ENCODE peak calls at places on chromosomes 5 and 9, in five cellular contexts. One of them, this sample, is unnamed.

GRCh38 chr5:59599729-59600128 is 293.8 kb downstream of the PDE4D start:
- DNase-seq in IMR-90: no peak
- DNase-seq in HCT116: no peak
- DNase-seq in A549: no peak
- DNase-seq in GM23248: no peak
- DNase-seq in this sample: no peak

GRCh38 chr5:127068771-127069330 is 4.5 kb downstream of the C5orf63 start:
- DNase-seq in IMR-90: peak; percentile 47
- DNase-seq in HCT116: no peak
- DNase-seq in A549: no peak
- DNase-seq in GM23248: peak; percentile 32
- DNase-seq in this sample: no peak

GRCh38 chr5:83548556-83548955 is 77.0 kb downstream of the VCAN start:
- DNase-seq in IMR-90: peak; percentile 31
- DNase-seq in HCT116: no peak
- DNase-seq in A549: no peak
- DNase-seq in GM23248: peak; percentile 77
- DNase-seq in this sample: no peak

GRCh38 chr5:93620487-93621339 is 37.7 kb downstream of the NR2F1 start:
- DNase-seq in IMR-90: peak; percentile 68
- DNase-seq in HCT116: peak; percentile 34
- DNase-seq in A549: peak; percentile 47
- DNase-seq in GM23248: peak; percentile 85
- DNase-seq in this sample: peak; percentile 67

GRCh38 chr9:33273266-33273971 is 8.6 kb downstream of the CHMP5 start:
- DNase-seq in IMR-90: peak; percentile 59
- DNase-seq in HCT116: no peak
- DNase-seq in A549: no peak
- DNase-seq in GM23248: no peak
- DNase-seq in this sample: no peak

GRCh38 chr5:177335043-177335700 is 16.3 kb downstream of the LMAN2 start:
- DNase-seq in IMR-90: no peak
- DNase-seq in HCT116: no peak
- DNase-seq in A549: no peak
- DNase-seq in GM23248: no peak
- DNase-seq in this sample: no peak

GRCh38 chr5:143051244-143052058 is 281.3 kb downstream of the ARHGAP26 start:
- DNase-seq in IMR-90: peak; percentile 90
- DNase-seq in HCT116: no peak
- DNase-seq in A549: no peak
- DNase-seq in GM23248: peak; percentile 92
- DNase-seq in this sample: peak; percentile 73

GRCh38 chr5:173890195-173890951 is 2.2 kb downstream of the CPEB4 start:
- DNase-seq in IMR-90: peak; percentile 30
- DNase-seq in HCT116: no peak
- DNase-seq in A549: no peak
- DNase-seq in GM23248: peak; percentile 54
- DNase-seq in this sample: no peak

GRCh38 chr9:129150122-129150521 is 27.9 kb downstream of the IER5L start:
- DNase-seq in IMR-90: no peak
- DNase-seq in HCT116: no peak
- DNase-seq in A549: no peak
- DNase-seq in GM23248: no peak
- DNase-seq in this sample: no peak

GRCh38 chr9:128285033-128285784 is 9.1 kb downstream of the SWI5 start:
- DNase-seq in IMR-90: no peak
- DNase-seq in HCT116: no peak
- DNase-seq in A549: no peak
- DNase-seq in GM23248: no peak
- DNase-seq in this sample: no peak

GRCh38 chr5:148540636-148541035 is 113.7 kb downstream of the HTR4 start:
- DNase-seq in IMR-90: no peak
- DNase-seq in HCT116: no peak
- DNase-seq in A549: no peak
- DNase-seq in GM23248: peak; percentile 36
- DNase-seq in this sample: peak; percentile 4

GRCh38 chr9:16106211-16106610 is 553.4 kb downstream of the CCDC171 start:
- DNase-seq in IMR-90: no peak
- DNase-seq in HCT116: no peak
- DNase-seq in A549: no peak
- DNase-seq in GM23248: no peak
- DNase-seq in this sample: no peak

GRCh38 chr5:149125386-149125891 is 15.9 kb upstream of the ABLIM3 start:
- DNase-seq in IMR-90: peak; percentile 18
- DNase-seq in HCT116: no peak
- DNase-seq in A549: no peak
- DNase-seq in GM23248: peak; percentile 16
- DNase-seq in this sample: peak; percentile 77

GRCh38 chr5:160367261-160367660 is 3.2 kb downstream of the C1QTNF2 start:
- DNase-seq in IMR-90: no peak
- DNase-seq in HCT116: no peak
- DNase-seq in A549: no peak
- DNase-seq in GM23248: no peak
- DNase-seq in this sample: no peak

GRCh38 chr9:21813575-21814473 is 11.4 kb downstream of the MTAP start:
- DNase-seq in IMR-90: peak; percentile 86
- DNase-seq in HCT116: peak; percentile 69
- DNase-seq in A549: no peak
- DNase-seq in GM23248: peak; percentile 87
- DNase-seq in this sample: peak; percentile 73

GRCh38 chr9:131006601-131007000 is 2.4 kb upstream of the LAMC3 start:
- DNase-seq in IMR-90: no peak
- DNase-seq in HCT116: no peak
- DNase-seq in A549: no peak
- DNase-seq in GM23248: no peak
- DNase-seq in this sample: no peak

GRCh38 chr5:28766565-28767158 is 1728.3 kb upstream of the CDH9 start:
- DNase-seq in IMR-90: peak; percentile 21
- DNase-seq in HCT116: peak; percentile 16
- DNase-seq in A549: peak; percentile 5
- DNase-seq in GM23248: peak; percentile 47
- DNase-seq in this sample: peak; percentile 24

GRCh38 chr5:36214434-36214833 is 27.3 kb downstream of the NADK2 start:
- DNase-seq in IMR-90: no peak
- DNase-seq in HCT116: no peak
- DNase-seq in A549: no peak
- DNase-seq in GM23248: no peak
- DNase-seq in this sample: no peak

GRCh38 chr5:132190161-132190817 is 37.4 kb downstream of the P4HA2 start:
- DNase-seq in IMR-90: peak; percentile 81
- DNase-seq in HCT116: peak; percentile 51
- DNase-seq in A549: peak; percentile 85
- DNase-seq in GM23248: peak; percentile 82
- DNase-seq in this sample: peak; percentile 55

GRCh38 chr5:432928-433791 is 9.8 kb upstream of the EXOC3 start:
- DNase-seq in IMR-90: no peak
- DNase-seq in HCT116: no peak
- DNase-seq in A549: no peak
- DNase-seq in GM23248: no peak
- DNase-seq in this sample: no peak

GRCh38 chr9:96559339-96559943 is 60.2 kb downstream of the CDC14B start:
- DNase-seq in IMR-90: no peak
- DNase-seq in HCT116: no peak
- DNase-seq in A549: no peak
- DNase-seq in GM23248: no peak
- DNase-seq in this sample: no peak

GRCh38 chr5:81021486-81021885 is 61.3 kb downstream of the RASGRF2 start:
- DNase-seq in IMR-90: no peak
- DNase-seq in HCT116: no peak
- DNase-seq in A549: no peak
- DNase-seq in GM23248: no peak
- DNase-seq in this sample: peak; percentile 30

GRCh38 chr9:76161103-76161502 is 233.1 kb downstream of the RFK start:
- DNase-seq in IMR-90: peak; percentile 1
- DNase-seq in HCT116: no peak
- DNase-seq in A549: no peak
- DNase-seq in GM23248: no peak
- DNase-seq in this sample: no peak

GRCh38 chr5:103362211-103362610 is 103.6 kb downstream of the MACIR start:
- DNase-seq in IMR-90: peak; percentile 72
- DNase-seq in HCT116: no peak
- DNase-seq in A549: no peak
- DNase-seq in GM23248: peak; percentile 42
- DNase-seq in this sample: no peak

GRCh38 chr9:78041971-78042370 is 10.4 kb upstream of the GNAQ start:
- DNase-seq in IMR-90: no peak
- DNase-seq in HCT116: no peak
- DNase-seq in A549: no peak
- DNase-seq in GM23248: no peak
- DNase-seq in this sample: no peak

GRCh38 chr5:153445875-153446567 is 44.4 kb upstream of the GRIA1 start:
- DNase-seq in IMR-90: no peak
- DNase-seq in HCT116: no peak
- DNase-seq in A549: no peak
- DNase-seq in GM23248: peak; percentile 10
- DNase-seq in this sample: peak; percentile 17

GRCh38 chr5:149271717-149272558 is at the start of gene AFAP1L1:
- DNase-seq in IMR-90: peak; percentile 46
- DNase-seq in HCT116: peak; percentile 23
- DNase-seq in A549: peak; percentile 60
- DNase-seq in GM23248: peak; percentile 77
- DNase-seq in this sample: peak; percentile 44

DNA sequence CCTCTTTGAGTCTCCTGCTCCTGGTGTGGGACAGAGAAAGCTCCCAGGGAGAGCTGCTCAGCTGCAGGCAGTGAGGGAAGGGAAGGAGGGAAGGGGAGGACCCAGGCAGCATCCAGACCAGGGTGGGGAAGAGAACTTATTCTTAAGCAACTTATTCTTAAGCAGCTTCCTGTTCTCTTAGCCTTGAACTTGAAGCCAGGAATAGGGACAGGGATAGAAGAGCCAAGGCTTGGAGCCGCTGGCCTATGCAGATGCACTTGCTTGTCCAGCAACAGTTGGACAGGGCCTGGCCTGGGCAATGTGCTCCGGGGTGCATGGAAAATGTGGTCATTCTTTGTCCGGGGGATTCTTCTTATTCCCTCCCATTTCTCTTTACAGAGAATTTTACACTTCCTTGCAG is 31.4 kb upstream of the SPTLC1 start:
- DNase-seq in IMR-90: peak; percentile 31
- DNase-seq in HCT116: no peak
- DNase-seq in A549: no peak
- DNase-seq in GM23248: peak; percentile 51
- DNase-seq in this sample: no peak
- H3K4me2 ChIP-seq in IMR-90: peak overlapping the region; percentile 30
- H3K4me2 ChIP-seq in HCT116: peak overlapping the region; percentile 88
- H3K4me2 ChIP-seq in A549: peak overlapping the region; percentile 66
- H3K4me2 ChIP-seq in GM23248: peak overlapping the region; percentile 67
- H3K4me2 ChIP-seq in this sample: peak overlapping the region; percentile 66

DNA sequence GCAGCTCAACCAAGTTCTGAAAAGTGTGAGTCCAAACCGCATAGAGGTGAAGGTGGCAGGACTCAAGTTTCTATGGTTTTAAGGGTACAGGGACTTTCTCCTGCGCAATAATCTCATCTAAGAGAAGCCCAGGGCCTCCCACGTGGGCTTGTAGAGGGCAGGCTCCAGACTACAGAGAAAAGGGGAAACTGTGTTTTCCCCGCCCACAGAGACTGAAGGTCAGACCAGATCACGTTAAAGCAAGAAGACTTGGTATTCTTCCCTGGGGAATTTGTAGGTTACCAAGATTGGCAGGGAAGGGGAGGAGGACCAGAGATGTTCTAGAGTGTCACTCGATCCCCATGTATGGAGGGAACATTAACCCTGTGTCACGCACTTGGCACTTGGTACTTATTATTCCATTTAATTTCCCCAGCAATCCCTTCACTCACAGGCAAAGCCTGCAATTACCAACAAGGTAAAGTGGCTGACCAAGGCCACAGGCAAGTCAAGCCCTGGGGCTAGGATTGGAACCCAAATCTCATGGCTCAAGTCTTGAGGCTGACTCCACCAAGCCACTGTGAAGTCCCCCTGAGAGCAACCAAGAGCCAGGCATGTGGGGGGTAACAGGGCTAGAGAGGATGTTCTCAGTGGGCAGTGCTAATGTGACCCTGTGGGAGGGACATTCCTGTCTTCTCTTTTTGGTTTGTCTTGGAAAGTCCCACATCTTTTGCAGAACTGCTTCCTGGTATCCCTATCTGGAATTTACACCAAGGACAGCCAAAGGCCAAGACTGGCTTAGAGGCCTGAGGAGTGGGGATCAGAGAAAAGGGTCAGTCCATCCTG is 18.3 kb upstream of the NEK6 start:
- DNase-seq in IMR-90: no peak
- DNase-seq in HCT116: no peak
- DNase-seq in A549: no peak
- DNase-seq in GM23248: no peak
- DNase-seq in this sample: no peak
- H3K4me2 ChIP-seq in IMR-90: no peak overlapping the region
- H3K4me2 ChIP-seq in HCT116: no peak overlapping the region
- H3K4me2 ChIP-seq in A549: no peak overlapping the region
- H3K4me2 ChIP-seq in GM23248: no peak overlapping the region
- H3K4me2 ChIP-seq in this sample: no peak overlapping the region

DNA sequence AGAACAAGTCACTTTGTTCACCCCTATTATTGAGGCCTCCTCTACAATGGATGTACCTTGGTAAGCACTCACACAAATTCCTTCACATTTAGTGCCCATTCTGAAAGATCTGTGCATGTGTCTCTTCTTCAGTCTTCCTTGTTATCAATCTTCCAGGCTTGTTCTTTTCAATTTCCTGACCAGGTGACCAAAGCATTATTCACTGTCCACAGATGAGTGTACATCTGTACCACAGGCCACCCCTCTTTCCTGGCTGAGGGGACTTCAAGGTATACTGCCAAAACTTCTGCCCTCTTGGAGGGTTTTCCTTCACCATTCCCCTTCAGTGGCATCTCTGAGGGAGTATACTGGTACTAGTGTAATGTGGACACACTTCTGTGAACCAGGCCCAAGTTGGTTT is 25.5 kb upstream of the STOM start:
- DNase-seq in IMR-90: no peak
- DNase-seq in HCT116: no peak
- DNase-seq in A549: no peak
- DNase-seq in GM23248: no peak
- DNase-seq in this sample: peak; percentile 28
- H3K4me2 ChIP-seq in IMR-90: no peak overlapping the region
- H3K4me2 ChIP-seq in HCT116: no peak overlapping the region
- H3K4me2 ChIP-seq in A549: no peak overlapping the region
- H3K4me2 ChIP-seq in GM23248: no peak overlapping the region
- H3K4me2 ChIP-seq in this sample: no peak overlapping the region

DNA sequence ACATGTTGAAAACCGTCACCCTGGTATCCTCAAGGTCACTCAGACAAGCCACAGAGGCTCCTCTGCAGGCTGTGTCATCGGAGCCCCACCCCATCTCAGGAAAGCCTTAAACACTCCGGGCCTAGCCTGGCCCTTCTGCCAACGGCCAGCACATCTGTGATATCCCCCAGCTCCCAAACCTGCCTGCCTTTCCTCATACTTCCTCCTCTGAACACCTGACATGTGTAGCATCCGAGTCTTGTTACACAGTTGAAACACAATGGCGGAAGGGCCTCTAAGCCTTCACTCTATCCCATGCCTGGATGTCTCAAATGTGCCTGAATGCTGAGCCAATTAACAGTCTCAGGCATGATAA is 32.9 kb upstream of the TGFBR1 start:
- DNase-seq in IMR-90: no peak
- DNase-seq in HCT116: no peak
- DNase-seq in A549: no peak
- DNase-seq in GM23248: no peak
- DNase-seq in this sample: no peak
- H3K4me2 ChIP-seq in IMR-90: no peak overlapping the region
- H3K4me2 ChIP-seq in HCT116: no peak overlapping the region
- H3K4me2 ChIP-seq in A549: no peak overlapping the region
- H3K4me2 ChIP-seq in GM23248: no peak overlapping the region
- H3K4me2 ChIP-seq in this sample: no peak overlapping the region

GRCh38 chr9:72576087-72576486 is 54.7 kb downstream of the TMC1 start:
- DNase-seq in IMR-90: no peak
- DNase-seq in HCT116: no peak
- DNase-seq in A549: no peak
- DNase-seq in GM23248: no peak
- DNase-seq in this sample: no peak
- H3K4me2 ChIP-seq in IMR-90: no peak overlapping the region
- H3K4me2 ChIP-seq in HCT116: peak overlapping the region; percentile 70
- H3K4me2 ChIP-seq in A549: no peak overlapping the region
- H3K4me2 ChIP-seq in GM23248: no peak overlapping the region
- H3K4me2 ChIP-seq in this sample: no peak overlapping the region